ENCODE peak calls at places on chromosomes 16 and 17, in eight cellular contexts. B is AG04450, P is suprapubic skin, E is A549, S is uterus, Q is upper lobe of left lung, K is IMR-90, A is ascending aorta. X is an unnamed sample.

GRCh38 chr16:14302031-14302398 is 230.9 kb downstream of the MRTFB start:
- DNase-seq in E (peak; percentile 81), Q (peak; percentile 91), P (no peak), K (peak; percentile 60), S (peak; percentile 45), B (no peak), A (peak; percentile 81), X (no peak)

GRCh38 chr17:82936768-82937171 is 96.9 kb upstream of the ZNF750 start:
- DNase-seq in K (no peak), A (no peak), E (no peak), P (no peak), Q (peak; percentile 67), S (peak; percentile 8), B (no peak), X (no peak)

GRCh38 chr17:34673995-34674900 is 94.9 kb downstream of the TMEM132E start:
- DNase-seq in P (no peak), S (no peak), A (no peak), K (no peak), Q (no peak), E (no peak), B (no peak), X (no peak)

GRCh38 chr16:48365601-48366164 is 19.5 kb downstream of the SIAH1 start:
- DNase-seq in S (peak; percentile 81), Q (peak; percentile 97), K (peak; percentile 80), E (peak; percentile 93), P (peak; percentile 90), A (peak; percentile 93), B (no peak), X (no peak)

GRCh38 chr17:12983986-12984932 is 33.6 kb downstream of the ELAC2 start:
- DNase-seq in B (peak; percentile 78), P (no peak), A (peak; percentile 88), E (no peak), S (peak; percentile 84), K (peak; percentile 96), Q (no peak), X (peak; percentile 99)

GRCh38 chr16:58458634-58459343 is 41.2 kb upstream of the NDRG4 start:
- DNase-seq in A (no peak), S (no peak), P (no peak), B (no peak), K (no peak), Q (no peak), E (peak; percentile 40), X (no peak)

GRCh38 chr17:49548506-49549310 is 27.0 kb upstream of the NXPH3 start:
- DNase-seq in A (peak; percentile 65), P (peak; percentile 40), E (peak; percentile 66), Q (no peak), S (no peak), B (no peak), K (peak; percentile 30), X (no peak)

GRCh38 chr16:57781741-57782606 is 20.3 kb downstream of the KIFC3 start:
- DNase-seq in E (no peak), A (no peak), P (no peak), Q (no peak), S (no peak), K (peak; percentile 43), B (no peak), X (peak; percentile 47)

GRCh38 chr17:49993423-49994037 is 1.5 kb downstream of the DLX3 start:
- DNase-seq in B (no peak), Q (peak; percentile 88), S (no peak), A (no peak), P (no peak), K (no peak), E (no peak), X (no peak)

GRCh38 chr16:74748042-74748709 is 26.4 kb downstream of the FA2H start:
- DNase-seq in E (no peak), B (no peak), S (no peak), K (no peak), P (no peak), A (no peak), Q (no peak), X (no peak)

GRCh38 chr16:1330931-1331711 is 2.3 kb upstream of the BAIAP3 start:
- DNase-seq in B (no peak), K (no peak), E (no peak), S (no peak), A (no peak), P (no peak), Q (peak; percentile 58), X (no peak)

GRCh38 chr16:63856537-63856936 is 1265.3 kb downstream of the CDH11 start:
- DNase-seq in P (no peak), Q (no peak), A (no peak), K (no peak), B (no peak), E (no peak), S (no peak), X (no peak)

GRCh38 chr16:87445486-87445885 is 47.3 kb downstream of the ZCCHC14 start:
- DNase-seq in K (peak; percentile 63), A (no peak), S (no peak), B (no peak), P (no peak), Q (no peak), E (no peak), X (no peak)

GRCh38 chr17:77690271-77691161 is 268.0 kb upstream of the TNRC6C start:
- DNase-seq in B (no peak), E (no peak), K (no peak), P (no peak), S (no peak), A (peak; percentile 60), Q (no peak), X (no peak)

GRCh38 chr17:67151717-67152116 is 93.3 kb downstream of the HELZ start:
- DNase-seq in Q (no peak), P (no peak), S (no peak), A (no peak), K (peak; percentile 81), B (no peak), E (peak; percentile 39), X (no peak)

GRCh38 chr16:14095883-14096551 is 24.9 kb downstream of the MRTFB start:
- DNase-seq in K (peak; percentile 43), S (no peak), P (no peak), Q (no peak), B (no peak), E (no peak), A (no peak), X (no peak)

GRCh38 chr17:30449480-30449879 is 27.7 kb upstream of the GOSR1 start:
- DNase-seq in A (no peak), Q (no peak), S (no peak), E (no peak), B (no peak), P (no peak), K (peak; percentile 10), X (peak; percentile 29)

GRCh38 chr17:67376892-67377726 is at the start of gene PITPNC1:
- DNase-seq in B (peak; percentile 61), E (peak; percentile 84), S (peak; percentile 81), A (peak; percentile 92), K (peak; percentile 86), P (peak; percentile 91), Q (peak; percentile 97), X (peak; percentile 65)

GRCh38 chr17:67818110-67819002 is 6.9 kb upstream of the BPTF start:
- DNase-seq in K (no peak), Q (no peak), A (no peak), E (no peak), B (no peak), P (no peak), S (no peak), X (no peak)

GRCh38 chr16:78628526-78628925 is 529.1 kb downstream of the WWOX start:
- DNase-seq in P (no peak), E (no peak), B (no peak), A (no peak), Q (no peak), K (no peak), S (no peak), X (peak; percentile 49)

GRCh38 chr16:78638371-78638770 is 538.9 kb downstream of the WWOX start:
- DNase-seq in Q (no peak), E (no peak), P (no peak), B (no peak), S (no peak), A (no peak), K (no peak), X (no peak)

GRCh38 chr16:78630102-78630501 is 530.6 kb downstream of the WWOX start:
- DNase-seq in A (no peak), Q (no peak), S (no peak), B (no peak), P (no peak), E (no peak), K (no peak), X (no peak)

GRCh38 chr16:78629173-78629572 is 529.7 kb downstream of the WWOX start:
- DNase-seq in E (no peak), P (no peak), S (no peak), B (no peak), Q (no peak), A (no peak), K (no peak), X (no peak)

DNA sequence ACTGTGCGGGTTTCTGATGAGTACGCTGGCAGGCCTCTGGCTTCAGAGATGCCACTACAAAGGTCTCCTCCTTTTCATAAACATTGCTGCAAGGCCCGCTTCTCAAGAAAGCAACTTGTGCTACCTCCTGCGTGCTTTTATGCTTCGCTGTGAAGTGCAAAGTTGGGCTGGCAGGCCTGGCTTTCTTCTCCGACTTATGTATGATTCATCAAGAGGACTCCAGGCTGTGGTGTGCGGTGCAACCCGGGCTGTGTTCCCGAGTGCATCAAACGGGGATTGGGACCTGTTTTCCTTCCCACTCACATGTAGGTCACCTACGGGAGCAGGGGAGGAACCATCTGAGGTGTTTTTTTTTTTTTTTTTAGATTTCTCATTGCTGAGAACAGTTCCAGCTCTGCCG is 534.1 kb downstream of the WWOX start:
- DNase-seq in E (no peak), B (no peak), P (no peak), A (no peak), S (peak; percentile 54), K (no peak), Q (no peak), X (no peak)
- TF ChIP-seq CTCF in E (no peak), B (no peak), P (no peak), A (no peak), S (no peak), K (no peak), Q (no peak), X (no peak)

DNA sequence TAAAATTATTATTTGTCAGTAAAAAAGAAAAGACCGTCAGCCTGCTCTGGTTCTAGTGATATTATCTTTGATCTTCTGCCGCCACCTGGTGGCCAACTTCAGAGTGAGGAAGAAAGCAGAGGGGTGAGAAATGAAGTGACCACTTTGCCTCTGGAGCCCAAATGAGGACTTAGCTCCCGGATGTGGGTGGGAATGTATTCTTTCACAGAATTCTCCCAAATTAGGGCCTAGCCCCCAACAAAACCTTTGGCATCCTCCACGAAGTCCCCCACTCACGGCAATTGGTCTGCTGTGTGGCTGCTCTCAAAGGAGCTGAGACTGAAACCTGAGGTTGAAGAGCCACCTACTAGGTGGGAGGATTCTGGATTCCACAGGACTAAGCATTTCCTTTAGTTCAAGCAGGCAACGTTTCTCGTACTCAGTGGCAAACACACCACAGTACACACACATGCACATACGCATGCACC is 4.9 kb upstream of the ZNF267 start:
- DNase-seq in Q (no peak), S (peak; percentile 85), P (peak; percentile 83), B (peak; percentile 26), A (peak; percentile 93), K (peak; percentile 72), E (peak; percentile 66), X (peak; percentile 59)
- H3K4me3 ChIP-seq in Q (no peak overlapping the region), S (no peak overlapping the region), P (no peak overlapping the region), B (no peak overlapping the region), A (no peak overlapping the region), K (no peak overlapping the region), E (no peak overlapping the region), X (no peak overlapping the region)

GRCh38 chr17:42531455-42532354 is 4.3 kb upstream of the NAGLU start:
- DNase-seq in S (no peak), K (peak; percentile 34), E (peak; percentile 86), A (peak; percentile 84), Q (peak; percentile 94), B (no peak), P (no peak), X (no peak)
- TF ChIP-seq CTCF in S (peak; percentile 70), K (peak; percentile 39), E (peak; percentile 50), A (peak; percentile 82), Q (peak; percentile 85), B (peak; percentile 36), P (peak; percentile 23), X (peak; percentile 41)

GRCh38 chr17:8681175-8681949 is 50.8 kb upstream of the MYH10 start:
- DNase-seq in Q (no peak), B (no peak), P (no peak), S (peak; percentile 76), A (peak; percentile 82), E (no peak), K (peak; percentile 65), X (peak; percentile 53)
- H3K4me3 ChIP-seq in Q (no peak overlapping the region), B (peak overlapping the region; percentile 14), P (peak overlapping the region; percentile 1), S (peak overlapping the region; percentile 27), A (peak overlapping the region; percentile 9), E (no peak overlapping the region), K (no peak overlapping the region), X (no peak overlapping the region)

X was measured in astrocyte of the cerebellum.